ENCODE peak calls at places on chromosomes 2 and 18, in five cellular contexts. B is IMR-90, J is epithelial cell of esophagus, O is neural progenitor cell, Q is tibial nerve. S is an unnamed sample.

GRCh38 chr2:55489467-55490062 is 30.0 kb upstream of the CFAP36 start:
- DNase-seq in B (no peak), Q (no peak), O (no peak), J (peak), S (no peak)

GRCh38 chr2:144402282-144402681 is 117.6 kb downstream of the ZEB2 start:
- DNase-seq in J (no peak), O (no peak), Q (no peak), B (peak), S (no peak)

GRCh38 chr2:204886713-204887112 is 341.4 kb downstream of the PARD3B start:
- DNase-seq in J (no peak), B (no peak), Q (no peak), O (no peak), S (no peak)

GRCh38 chr18:59303656-59304055 is 14.8 kb downstream of the CPLX4 start:
- DNase-seq in O (no peak), B (no peak), J (no peak), Q (no peak), S (no peak)

GRCh38 chr18:10064267-10064666 is 150.5 kb downstream of the VAPA start:
- DNase-seq in O (no peak), J (no peak), B (no peak), Q (no peak), S (no peak)

GRCh38 chr2:85164145-85164559 is 31.0 kb downstream of the TCF7L1 start:
- DNase-seq in Q (no peak), O (peak), B (no peak), J (no peak), S (no peak)

GRCh38 chr2:174605687-174606086 is 8.1 kb upstream of the WIPF1 start:
- DNase-seq in B (peak), O (no peak), Q (no peak), J (peak), S (peak)

GRCh38 chr2:127128508-127128907 is 21.6 kb upstream of the BIN1 start:
- DNase-seq in Q (no peak), J (peak), B (no peak), O (peak), S (no peak)

GRCh38 chr2:149033716-149034115 is 4.8 kb upstream of the LYPD6B start:
- DNase-seq in B (no peak), J (peak), O (peak), Q (no peak), S (no peak)

GRCh38 chr2:10575566-10576300 is 114.0 kb downstream of the NOL10 start:
- DNase-seq in J (peak), B (peak), O (no peak), Q (no peak), S (peak)

GRCh38 chr2:36707050-36707449 is 10.5 kb downstream of the VIT start:
- DNase-seq in B (peak), O (no peak), J (peak), Q (no peak), S (peak)

GRCh38 chr2:195592101-195592500 is 64.9 kb upstream of the SLC39A10 start:
- DNase-seq in J (no peak), B (no peak), O (peak), Q (no peak), S (no peak)

GRCh38 chr2:58569460-58570185 is 328.5 kb upstream of the FANCL start:
- DNase-seq in J (peak), Q (no peak), B (no peak), O (no peak), S (no peak)

GRCh38 chr18:33022370-33022769 is 249.5 kb upstream of the KLHL14 start:
- DNase-seq in B (no peak), O (no peak), J (no peak), Q (no peak), S (no peak)
- TF ChIP-seq CTCF in B (no peak), O (peak), J (no peak), Q (no peak), S (no peak)

GRCh38 chr2:162521871-162522655 is 178.1 kb downstream of the GCA start:
- DNase-seq in O (no peak), B (no peak), Q (no peak), J (no peak), S (no peak)
- H3K4me3 ChIP-seq in O (no peak), B (no peak), Q (no peak), J (no peak), S (no peak)

GRCh38 chr2:23312996-23313606 is 71.9 kb upstream of the KLHL29 start:
- DNase-seq in O (peak), J (no peak), Q (no peak), B (no peak), S (no peak)
- TF ChIP-seq CTCF in O (peak), J (peak), Q (no peak), B (peak), S (peak)

DNA sequence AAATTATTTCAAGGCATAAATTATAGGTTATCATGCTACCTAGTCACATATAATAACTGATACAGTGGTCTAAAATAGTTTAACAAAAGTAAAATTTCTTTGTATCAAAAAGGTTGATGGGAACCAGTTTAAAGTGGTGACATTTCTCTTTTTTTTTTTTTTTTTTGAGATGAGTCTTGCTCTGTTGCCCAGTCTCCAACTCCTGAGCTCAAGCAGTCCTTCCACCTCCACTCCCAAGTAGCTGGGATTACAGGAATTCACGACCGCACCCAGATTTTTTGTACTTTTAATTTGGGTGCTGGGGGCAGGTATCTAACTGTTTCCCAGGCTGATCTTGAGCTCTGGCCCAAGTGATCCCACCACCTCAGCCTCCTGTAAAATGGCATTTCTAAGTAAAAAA is 999 bp upstream of the NMI start:
- DNase-seq in O (no peak), Q (no peak), B (no peak), J (no peak), S (no peak)
- H3K4me3 ChIP-seq in O (no peak), Q (peak), B (peak), J (peak), S (peak)

DNA sequence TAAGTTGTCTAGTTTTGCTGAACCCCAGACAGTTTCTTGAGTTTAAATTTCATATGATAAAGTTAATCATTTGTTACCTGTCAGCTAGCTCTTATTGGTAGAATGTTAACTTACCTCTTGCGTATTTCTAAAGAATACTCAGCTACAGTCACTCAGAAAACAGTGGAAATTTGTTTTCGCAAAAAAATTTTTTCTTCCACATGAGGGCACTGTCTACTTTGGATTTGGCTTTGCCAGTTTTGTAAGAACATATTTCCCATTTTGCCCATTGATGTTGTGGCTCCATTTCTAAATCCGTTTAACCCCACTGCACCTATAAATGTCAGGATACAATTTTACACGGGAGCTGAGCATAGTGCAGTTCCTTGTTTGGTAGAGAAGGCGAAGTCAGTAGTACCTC is 19.1 kb upstream of the GCFC2 start:
- DNase-seq in B (no peak), O (no peak), J (peak), Q (no peak), S (peak)
- TF ChIP-seq CTCF in B (peak), O (peak), J (peak), Q (no peak), S (peak)

DNA sequence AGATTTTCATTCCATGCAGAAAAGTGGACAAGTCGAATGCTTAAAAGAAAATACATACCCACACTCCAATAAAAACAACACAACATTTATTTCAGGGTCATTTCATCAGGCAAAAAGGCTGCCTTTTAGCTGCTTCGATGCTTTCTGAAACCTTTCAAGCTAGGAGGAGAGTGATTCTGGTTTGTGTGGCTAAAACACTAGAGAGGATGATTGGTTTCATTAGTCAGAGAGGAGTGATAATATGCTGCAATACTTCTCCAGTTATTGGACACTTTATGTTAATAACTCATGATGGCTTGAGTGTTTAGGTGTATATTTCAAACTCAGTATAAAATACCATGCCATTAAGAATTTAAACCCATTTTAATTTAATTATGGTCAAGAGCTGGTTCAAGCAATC is 614.0 kb downstream of the SLC4A3 start:
- DNase-seq in Q (no peak), B (no peak), J (no peak), O (no peak), S (peak)
- H3K4me3 ChIP-seq in Q (no peak), B (no peak), J (no peak), O (no peak), S (no peak)

DNA sequence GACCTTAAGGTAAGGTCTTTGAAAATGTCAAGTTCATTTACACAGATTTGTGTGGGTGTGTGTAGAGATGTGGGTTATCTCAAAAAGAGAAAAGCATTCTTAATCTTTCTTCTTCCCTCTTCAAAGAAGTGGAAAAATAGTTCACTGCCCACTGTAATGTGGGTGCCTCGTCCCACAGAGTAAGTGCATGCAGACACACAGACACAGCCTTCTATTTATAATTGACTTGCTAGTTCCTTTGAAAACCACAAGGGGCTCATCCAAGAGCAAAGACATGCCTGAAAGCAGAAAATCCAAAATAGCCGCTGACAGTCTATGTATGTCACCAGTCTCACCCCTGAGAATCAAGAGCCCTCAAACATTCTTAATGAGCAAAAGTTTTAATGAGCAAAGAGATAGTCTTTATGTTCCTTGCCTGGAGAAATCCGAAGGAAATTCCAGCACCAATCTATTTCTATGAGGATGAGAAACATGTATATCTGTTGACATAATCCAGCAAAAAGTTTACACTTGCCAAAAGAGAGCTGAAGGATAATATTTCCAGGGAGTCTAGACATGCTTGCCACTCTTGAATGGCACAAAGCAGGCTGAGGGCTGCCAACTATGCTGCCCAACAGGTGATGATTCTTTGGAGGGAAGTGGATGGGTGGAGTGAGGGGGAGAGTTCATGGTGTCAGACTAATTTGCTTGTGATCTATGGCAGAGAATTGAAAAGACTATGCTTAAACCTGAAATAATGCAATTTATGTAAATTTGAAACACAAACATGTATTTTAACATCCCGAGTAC is 93.9 kb downstream of the ACVR1 start:
- DNase-seq in Q (no peak), O (no peak), B (peak), J (peak), S (no peak)
- TF ChIP-seq CTCF in Q (no peak), O (peak), B (peak), J (peak), S (peak)

GRCh38 chr2:132416996-132417395 is 391 bp downstream of the GPR39 start:
- DNase-seq in J (no peak), Q (no peak), O (no peak), B (no peak), S (no peak)
- H3K4me3 ChIP-seq in J (peak), Q (no peak), O (peak), B (no peak), S (no peak)

GRCh38 chr2:159030674-159031380 is 62.4 kb downstream of the TANC1 start:
- DNase-seq in O (peak), Q (peak), J (peak), B (peak), S (peak)

GRCh38 chr2:159032156-159032555 is 63.7 kb downstream of the TANC1 start:
- DNase-seq in B (no peak), Q (no peak), O (no peak), J (no peak), S (no peak)

GRCh38 chr2:159034728-159035127 is 66.3 kb downstream of the TANC1 start:
- DNase-seq in B (no peak), Q (no peak), J (no peak), O (no peak), S (no peak)

GRCh38 chr2:159032580-159032979 is 64.1 kb downstream of the TANC1 start:
- DNase-seq in J (no peak), O (no peak), B (no peak), Q (no peak), S (no peak)

GRCh38 chr2:159035790-159036411 is 67.5 kb downstream of the TANC1 start:
- DNase-seq in O (peak), Q (no peak), B (peak), J (peak), S (peak)
- TF ChIP-seq CTCF in O (peak), Q (no peak), B (peak), J (peak), S (peak)

S was measured in astrocyte of the spinal cord.